ENCODE peak calls at places on chromosomes 1 and 21, in ten cellular contexts. One of them, this sample, is unnamed.
A peak's percentile ranks its signal among the peaks of the same experiment; 100 is the strongest.

GRCh38 chr21:17796037-17796403 is 23.1 kb downstream of the C21orf91 start:
- DNase-seq in tibial artery: no peak
- DNase-seq in suprapubic skin: no peak
- DNase-seq in OCI-LY7: no peak
- DNase-seq in left ventricle myocardium inferior: no peak
- DNase-seq in AG04450: no peak
- DNase-seq in dorsolateral prefrontal cortex: no peak
- DNase-seq in epithelial cell of esophagus: no peak
- DNase-seq in fibroblast of pulmonary artery: no peak
- DNase-seq in IMR-90: no peak
- DNase-seq in this sample: no peak

GRCh38 chr1:228163004-228163753 is 2.4 kb upstream of the IBA57 start:
- DNase-seq in OCI-LY7: no peak
- DNase-seq in suprapubic skin: peak; percentile 87
- DNase-seq in AG04450: no peak
- DNase-seq in dorsolateral prefrontal cortex: no peak
- DNase-seq in left ventricle myocardium inferior: peak; percentile 67
- DNase-seq in IMR-90: no peak
- DNase-seq in fibroblast of pulmonary artery: peak; percentile 60
- DNase-seq in epithelial cell of esophagus: peak; percentile 84
- DNase-seq in tibial artery: no peak
- DNase-seq in this sample: no peak

GRCh38 chr1:94045465-94046056 is 75.4 kb downstream of the ABCA4 start:
- DNase-seq in AG04450: peak; percentile 83
- DNase-seq in tibial artery: peak; percentile 92
- DNase-seq in epithelial cell of esophagus: peak; percentile 93
- DNase-seq in suprapubic skin: peak; percentile 91
- DNase-seq in left ventricle myocardium inferior: peak; percentile 91
- DNase-seq in dorsolateral prefrontal cortex: peak; percentile 79
- DNase-seq in fibroblast of pulmonary artery: peak; percentile 98
- DNase-seq in OCI-LY7: no peak
- DNase-seq in IMR-90: peak; percentile 92
- DNase-seq in this sample: peak; percentile 92

GRCh38 chr1:94033849-94034248 is 87.1 kb downstream of the ABCA4 start:
- DNase-seq in fibroblast of pulmonary artery: no peak
- DNase-seq in dorsolateral prefrontal cortex: no peak
- DNase-seq in OCI-LY7: no peak
- DNase-seq in suprapubic skin: no peak
- DNase-seq in epithelial cell of esophagus: no peak
- DNase-seq in tibial artery: no peak
- DNase-seq in IMR-90: no peak
- DNase-seq in AG04450: no peak
- DNase-seq in left ventricle myocardium inferior: no peak
- DNase-seq in this sample: no peak

GRCh38 chr1:55981015-55981635 is 598.2 kb downstream of the PLPP3 start:
- DNase-seq in IMR-90: no peak
- DNase-seq in tibial artery: no peak
- DNase-seq in dorsolateral prefrontal cortex: no peak
- DNase-seq in OCI-LY7: no peak
- DNase-seq in AG04450: no peak
- DNase-seq in left ventricle myocardium inferior: no peak
- DNase-seq in epithelial cell of esophagus: no peak
- DNase-seq in fibroblast of pulmonary artery: peak; percentile 33
- DNase-seq in suprapubic skin: no peak
- DNase-seq in this sample: peak; percentile 58

GRCh38 chr1:107662976-107663375 is 302.0 kb downstream of the VAV3 start:
- DNase-seq in suprapubic skin: no peak
- DNase-seq in left ventricle myocardium inferior: no peak
- DNase-seq in AG04450: no peak
- DNase-seq in fibroblast of pulmonary artery: no peak
- DNase-seq in tibial artery: no peak
- DNase-seq in epithelial cell of esophagus: peak; percentile 36
- DNase-seq in IMR-90: no peak
- DNase-seq in dorsolateral prefrontal cortex: no peak
- DNase-seq in OCI-LY7: no peak
- DNase-seq in this sample: peak; percentile 29

GRCh38 chr1:88800382-88801051 is 90.8 kb downstream of the GTF2B start:
- DNase-seq in OCI-LY7: peak; percentile 33
- DNase-seq in tibial artery: no peak
- DNase-seq in dorsolateral prefrontal cortex: no peak
- DNase-seq in fibroblast of pulmonary artery: peak; percentile 51
- DNase-seq in AG04450: no peak
- DNase-seq in IMR-90: peak; percentile 13
- DNase-seq in suprapubic skin: no peak
- DNase-seq in epithelial cell of esophagus: peak; percentile 17
- DNase-seq in left ventricle myocardium inferior: no peak
- DNase-seq in this sample: peak; percentile 2

GRCh38 chr1:5681654-5682053 is 310.6 kb downstream of the NPHP4 start:
- DNase-seq in OCI-LY7: no peak
- DNase-seq in dorsolateral prefrontal cortex: no peak
- DNase-seq in suprapubic skin: no peak
- DNase-seq in tibial artery: no peak
- DNase-seq in fibroblast of pulmonary artery: no peak
- DNase-seq in left ventricle myocardium inferior: no peak
- DNase-seq in IMR-90: no peak
- DNase-seq in epithelial cell of esophagus: no peak
- DNase-seq in AG04450: no peak
- DNase-seq in this sample: no peak

GRCh38 chr1:31772669-31773248 is 8.6 kb upstream of the ADGRB2 start:
- DNase-seq in epithelial cell of esophagus: no peak
- DNase-seq in left ventricle myocardium inferior: no peak
- DNase-seq in tibial artery: no peak
- DNase-seq in suprapubic skin: no peak
- DNase-seq in dorsolateral prefrontal cortex: no peak
- DNase-seq in IMR-90: no peak
- DNase-seq in OCI-LY7: no peak
- DNase-seq in AG04450: no peak
- DNase-seq in fibroblast of pulmonary artery: no peak
- DNase-seq in this sample: no peak

GRCh38 chr1:20458717-20459116 is 27.3 kb downstream of the CAMK2N1 start:
- DNase-seq in dorsolateral prefrontal cortex: no peak
- DNase-seq in OCI-LY7: no peak
- DNase-seq in left ventricle myocardium inferior: no peak
- DNase-seq in suprapubic skin: no peak
- DNase-seq in fibroblast of pulmonary artery: no peak
- DNase-seq in epithelial cell of esophagus: no peak
- DNase-seq in AG04450: no peak
- DNase-seq in IMR-90: no peak
- DNase-seq in tibial artery: no peak
- DNase-seq in this sample: no peak

GRCh38 chr1:157162345-157162744 is 24.1 kb upstream of the ETV3 start:
- DNase-seq in dorsolateral prefrontal cortex: no peak
- DNase-seq in IMR-90: no peak
- DNase-seq in fibroblast of pulmonary artery: no peak
- DNase-seq in tibial artery: no peak
- DNase-seq in left ventricle myocardium inferior: no peak
- DNase-seq in suprapubic skin: no peak
- DNase-seq in epithelial cell of esophagus: no peak
- DNase-seq in AG04450: no peak
- DNase-seq in OCI-LY7: no peak
- DNase-seq in this sample: no peak

GRCh38 chr1:89516055-89516454 is 8.6 kb upstream of the LRRC8B start:
- DNase-seq in fibroblast of pulmonary artery: peak; percentile 51
- DNase-seq in IMR-90: peak; percentile 75
- DNase-seq in suprapubic skin: no peak
- DNase-seq in tibial artery: no peak
- DNase-seq in AG04450: no peak
- DNase-seq in OCI-LY7: no peak
- DNase-seq in left ventricle myocardium inferior: no peak
- DNase-seq in epithelial cell of esophagus: peak; percentile 91
- DNase-seq in dorsolateral prefrontal cortex: no peak
- DNase-seq in this sample: no peak

GRCh38 chr1:174920093-174920492 is 79.7 kb upstream of the CACYBP start:
- DNase-seq in IMR-90: no peak
- DNase-seq in fibroblast of pulmonary artery: no peak
- DNase-seq in tibial artery: no peak
- DNase-seq in left ventricle myocardium inferior: no peak
- DNase-seq in epithelial cell of esophagus: no peak
- DNase-seq in suprapubic skin: no peak
- DNase-seq in AG04450: no peak
- DNase-seq in OCI-LY7: no peak
- DNase-seq in dorsolateral prefrontal cortex: no peak
- DNase-seq in this sample: no peak

GRCh38 chr1:230365723-230366307 is 60.3 kb downstream of the PGBD5 start:
- DNase-seq in IMR-90: no peak
- DNase-seq in left ventricle myocardium inferior: no peak
- DNase-seq in fibroblast of pulmonary artery: no peak
- DNase-seq in suprapubic skin: no peak
- DNase-seq in AG04450: no peak
- DNase-seq in epithelial cell of esophagus: no peak
- DNase-seq in tibial artery: no peak
- DNase-seq in dorsolateral prefrontal cortex: no peak
- DNase-seq in OCI-LY7: no peak
- DNase-seq in this sample: no peak

GRCh38 chr1:67711850-67712202 is 26.8 kb downstream of the GADD45A start:
- DNase-seq in suprapubic skin: no peak
- DNase-seq in tibial artery: no peak
- DNase-seq in AG04450: no peak
- DNase-seq in dorsolateral prefrontal cortex: no peak
- DNase-seq in left ventricle myocardium inferior: no peak
- DNase-seq in fibroblast of pulmonary artery: no peak
- DNase-seq in epithelial cell of esophagus: no peak
- DNase-seq in OCI-LY7: peak; percentile 79
- DNase-seq in IMR-90: no peak
- DNase-seq in this sample: no peak

GRCh38 chr1:67715819-67716218 is 30.8 kb downstream of the GADD45A start:
- DNase-seq in dorsolateral prefrontal cortex: no peak
- DNase-seq in epithelial cell of esophagus: no peak
- DNase-seq in IMR-90: no peak
- DNase-seq in tibial artery: no peak
- DNase-seq in AG04450: no peak
- DNase-seq in left ventricle myocardium inferior: no peak
- DNase-seq in fibroblast of pulmonary artery: no peak
- DNase-seq in OCI-LY7: no peak
- DNase-seq in suprapubic skin: no peak
- DNase-seq in this sample: no peak

GRCh38 chr1:67711150-67711849 is 26.3 kb downstream of the GADD45A start:
- DNase-seq in left ventricle myocardium inferior: no peak
- DNase-seq in AG04450: no peak
- DNase-seq in fibroblast of pulmonary artery: no peak
- DNase-seq in suprapubic skin: no peak
- DNase-seq in IMR-90: no peak
- DNase-seq in OCI-LY7: no peak
- DNase-seq in dorsolateral prefrontal cortex: no peak
- DNase-seq in tibial artery: no peak
- DNase-seq in epithelial cell of esophagus: no peak
- DNase-seq in this sample: no peak

GRCh38 chr1:67710417-67710816 is 25.4 kb downstream of the GADD45A start:
- DNase-seq in fibroblast of pulmonary artery: peak; percentile 72
- DNase-seq in dorsolateral prefrontal cortex: no peak
- DNase-seq in OCI-LY7: no peak
- DNase-seq in epithelial cell of esophagus: peak; percentile 83
- DNase-seq in tibial artery: peak; percentile 73
- DNase-seq in left ventricle myocardium inferior: no peak
- DNase-seq in AG04450: no peak
- DNase-seq in suprapubic skin: no peak
- DNase-seq in IMR-90: peak; percentile 84
- DNase-seq in this sample: no peak

GRCh38 chr1:67713071-67713806 is 28.2 kb downstream of the GADD45A start:
- DNase-seq in tibial artery: no peak
- DNase-seq in suprapubic skin: no peak
- DNase-seq in fibroblast of pulmonary artery: peak; percentile 75
- DNase-seq in dorsolateral prefrontal cortex: no peak
- DNase-seq in IMR-90: peak; percentile 91
- DNase-seq in OCI-LY7: peak; percentile 63
- DNase-seq in AG04450: peak; percentile 37
- DNase-seq in epithelial cell of esophagus: peak; percentile 89
- DNase-seq in left ventricle myocardium inferior: no peak
- DNase-seq in this sample: peak; percentile 63
- H3K4me3 ChIP-seq in tibial artery: no peak overlapping the region
- H3K4me3 ChIP-seq in suprapubic skin: no peak overlapping the region
- H3K4me3 ChIP-seq in fibroblast of pulmonary artery: no peak overlapping the region
- H3K4me3 ChIP-seq in dorsolateral prefrontal cortex: no peak overlapping the region
- H3K4me3 ChIP-seq in IMR-90: no peak overlapping the region
- H3K4me3 ChIP-seq in OCI-LY7: peak overlapping the region; percentile 10
- H3K4me3 ChIP-seq in AG04450: no peak overlapping the region
- H3K4me3 ChIP-seq in epithelial cell of esophagus: no peak overlapping the region
- H3K4me3 ChIP-seq in left ventricle myocardium inferior: no peak overlapping the region
- H3K4me3 ChIP-seq in this sample: no peak overlapping the region

DNA sequence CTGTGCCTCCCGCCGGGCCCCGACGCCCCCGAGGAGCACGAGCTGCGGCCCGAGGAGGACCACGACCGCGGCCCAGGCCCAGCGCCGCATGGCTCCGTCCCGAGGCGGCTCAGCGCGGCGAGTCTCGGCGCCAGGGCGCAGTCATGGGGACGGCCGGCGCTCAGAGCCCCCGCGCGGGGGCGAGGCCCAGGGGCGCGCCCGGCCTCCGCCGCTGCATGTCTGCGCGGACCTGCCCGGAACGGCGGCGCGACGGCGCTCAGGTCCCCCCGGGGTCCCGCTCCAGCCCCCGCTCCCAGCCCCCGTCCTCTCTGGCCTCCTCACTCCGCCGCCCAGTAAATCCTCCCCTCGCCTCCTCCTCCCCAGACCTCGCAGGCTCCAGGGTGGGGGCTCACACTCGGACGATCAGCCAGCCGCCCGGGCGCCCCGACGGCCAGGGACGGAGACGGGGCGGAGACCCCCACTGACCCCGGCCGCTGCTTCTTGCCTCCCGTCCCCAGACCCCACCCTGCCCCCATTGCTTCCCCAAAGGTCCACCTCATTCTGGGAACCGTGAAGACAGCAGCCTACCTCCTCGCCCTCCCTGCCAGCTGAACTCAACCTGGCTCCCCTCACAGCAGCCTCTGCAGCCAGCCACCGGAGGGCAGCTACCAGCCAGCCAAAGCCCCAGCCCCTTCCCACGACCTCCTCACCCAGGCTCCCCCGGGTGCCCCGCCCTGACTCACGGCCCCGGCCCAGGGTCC is at the start of gene C1QTNF12:
- DNase-seq in OCI-LY7: no peak
- DNase-seq in dorsolateral prefrontal cortex: no peak
- DNase-seq in tibial artery: no peak
- DNase-seq in left ventricle myocardium inferior: no peak
- DNase-seq in fibroblast of pulmonary artery: no peak
- DNase-seq in epithelial cell of esophagus: peak; percentile 27
- DNase-seq in IMR-90: no peak
- DNase-seq in suprapubic skin: peak; percentile 53
- DNase-seq in AG04450: no peak
- DNase-seq in this sample: no peak
- TF ChIP-seq CTCF in OCI-LY7: no peak
- TF ChIP-seq CTCF in dorsolateral prefrontal cortex: no peak
- TF ChIP-seq CTCF in tibial artery: no peak
- TF ChIP-seq CTCF in left ventricle myocardium inferior: no peak
- TF ChIP-seq CTCF in fibroblast of pulmonary artery: no peak
- TF ChIP-seq CTCF in epithelial cell of esophagus: no peak
- TF ChIP-seq CTCF in IMR-90: no peak
- TF ChIP-seq CTCF in suprapubic skin: no peak
- TF ChIP-seq CTCF in AG04450: no peak
- TF ChIP-seq CTCF in this sample: no peak

GRCh38 chr1:27592600-27593340 is 11.2 kb downstream of the AHDC1 start:
- DNase-seq in left ventricle myocardium inferior: no peak
- DNase-seq in IMR-90: no peak
- DNase-seq in tibial artery: no peak
- DNase-seq in epithelial cell of esophagus: no peak
- DNase-seq in OCI-LY7: no peak
- DNase-seq in fibroblast of pulmonary artery: no peak
- DNase-seq in suprapubic skin: no peak
- DNase-seq in AG04450: no peak
- DNase-seq in dorsolateral prefrontal cortex: no peak
- DNase-seq in this sample: no peak
- H3K4me3 ChIP-seq in left ventricle myocardium inferior: peak overlapping the region; percentile 33
- H3K4me3 ChIP-seq in IMR-90: no peak overlapping the region
- H3K4me3 ChIP-seq in tibial artery: no peak overlapping the region
- H3K4me3 ChIP-seq in epithelial cell of esophagus: no peak overlapping the region
- H3K4me3 ChIP-seq in OCI-LY7: no peak overlapping the region
- H3K4me3 ChIP-seq in fibroblast of pulmonary artery: no peak overlapping the region
- H3K4me3 ChIP-seq in suprapubic skin: no peak overlapping the region
- H3K4me3 ChIP-seq in AG04450: no peak overlapping the region
- H3K4me3 ChIP-seq in dorsolateral prefrontal cortex: no peak overlapping the region
- H3K4me3 ChIP-seq in this sample: no peak overlapping the region

GRCh38 chr1:12049625-12050024 is 13.5 kb upstream of the TNFRSF8 start:
- DNase-seq in epithelial cell of esophagus: no peak
- DNase-seq in suprapubic skin: no peak
- DNase-seq in tibial artery: no peak
- DNase-seq in dorsolateral prefrontal cortex: no peak
- DNase-seq in fibroblast of pulmonary artery: no peak
- DNase-seq in left ventricle myocardium inferior: no peak
- DNase-seq in OCI-LY7: no peak
- DNase-seq in IMR-90: no peak
- DNase-seq in AG04450: no peak
- DNase-seq in this sample: no peak
- TF ChIP-seq CTCF in epithelial cell of esophagus: peak; percentile 4
- TF ChIP-seq CTCF in suprapubic skin: no peak
- TF ChIP-seq CTCF in tibial artery: no peak
- TF ChIP-seq CTCF in dorsolateral prefrontal cortex: no peak
- TF ChIP-seq CTCF in fibroblast of pulmonary artery: no peak
- TF ChIP-seq CTCF in left ventricle myocardium inferior: no peak
- TF ChIP-seq CTCF in OCI-LY7: peak; percentile 21
- TF ChIP-seq CTCF in IMR-90: no peak
- TF ChIP-seq CTCF in AG04450: peak; percentile 16
- TF ChIP-seq CTCF in this sample: no peak